ENCODE peak calls at places on chromosomes 6 and 20, in nine cellular contexts. One of them, this sample, is unnamed.

GRCh38 chr6:56683882-56684281 is 41.2 kb upstream of the DST start:
- DNase-seq in spleen: no peak
- DNase-seq in effector memory CD4-positive, alpha-beta T cell: no peak
- DNase-seq in HCT116: no peak
- DNase-seq in MM.1S: no peak
- DNase-seq in mucosa of descending colon: no peak
- DNase-seq in breast epithelium: peak; percentile 69
- DNase-seq in neuronal stem cell: no peak
- DNase-seq in CD8-positive, alpha-beta T cell: no peak
- DNase-seq in this sample: no peak

GRCh38 chr6:147947521-147947920 is 395.1 kb upstream of the SASH1 start:
- DNase-seq in mucosa of descending colon: no peak
- DNase-seq in HCT116: no peak
- DNase-seq in CD8-positive, alpha-beta T cell: no peak
- DNase-seq in spleen: no peak
- DNase-seq in breast epithelium: peak; percentile 31
- DNase-seq in MM.1S: no peak
- DNase-seq in neuronal stem cell: no peak
- DNase-seq in effector memory CD4-positive, alpha-beta T cell: no peak
- DNase-seq in this sample: no peak

GRCh38 chr6:3230275-3231212 is 3.1 kb upstream of the TUBB2B start:
- DNase-seq in mucosa of descending colon: no peak
- DNase-seq in HCT116: no peak
- DNase-seq in MM.1S: no peak
- DNase-seq in neuronal stem cell: peak; percentile 74
- DNase-seq in breast epithelium: no peak
- DNase-seq in effector memory CD4-positive, alpha-beta T cell: no peak
- DNase-seq in CD8-positive, alpha-beta T cell: no peak
- DNase-seq in spleen: no peak
- DNase-seq in this sample: no peak

GRCh38 chr6:8299034-8299433 is 136.3 kb downstream of the SLC35B3 start:
- DNase-seq in neuronal stem cell: no peak
- DNase-seq in CD8-positive, alpha-beta T cell: no peak
- DNase-seq in MM.1S: no peak
- DNase-seq in effector memory CD4-positive, alpha-beta T cell: no peak
- DNase-seq in spleen: no peak
- DNase-seq in HCT116: no peak
- DNase-seq in mucosa of descending colon: no peak
- DNase-seq in breast epithelium: no peak
- DNase-seq in this sample: no peak

GRCh38 chr6:26340066-26340465 is 24.9 kb upstream of the BTN3A2 start:
- DNase-seq in effector memory CD4-positive, alpha-beta T cell: no peak
- DNase-seq in HCT116: no peak
- DNase-seq in CD8-positive, alpha-beta T cell: no peak
- DNase-seq in mucosa of descending colon: no peak
- DNase-seq in breast epithelium: no peak
- DNase-seq in spleen: no peak
- DNase-seq in MM.1S: no peak
- DNase-seq in neuronal stem cell: no peak
- DNase-seq in this sample: no peak

GRCh38 chr6:155645328-155645727 is 189.7 kb upstream of the NOX3 start:
- DNase-seq in HCT116: no peak
- DNase-seq in breast epithelium: no peak
- DNase-seq in mucosa of descending colon: no peak
- DNase-seq in effector memory CD4-positive, alpha-beta T cell: no peak
- DNase-seq in neuronal stem cell: no peak
- DNase-seq in spleen: no peak
- DNase-seq in CD8-positive, alpha-beta T cell: no peak
- DNase-seq in MM.1S: no peak
- DNase-seq in this sample: no peak

GRCh38 chr6:37171141-37171969 is 1.4 kb downstream of the PIM1 start:
- DNase-seq in neuronal stem cell: peak; percentile 41
- DNase-seq in effector memory CD4-positive, alpha-beta T cell: no peak
- DNase-seq in MM.1S: peak; percentile 26
- DNase-seq in spleen: peak; percentile 90
- DNase-seq in mucosa of descending colon: peak; percentile 75
- DNase-seq in HCT116: no peak
- DNase-seq in breast epithelium: peak; percentile 55
- DNase-seq in CD8-positive, alpha-beta T cell: peak; percentile 42
- DNase-seq in this sample: peak; percentile 57

GRCh38 chr20:48686238-48687096 is 141.3 kb downstream of the PREX1 start:
- DNase-seq in neuronal stem cell: no peak
- DNase-seq in CD8-positive, alpha-beta T cell: no peak
- DNase-seq in spleen: peak; percentile 65
- DNase-seq in HCT116: no peak
- DNase-seq in breast epithelium: no peak
- DNase-seq in MM.1S: no peak
- DNase-seq in mucosa of descending colon: peak; percentile 62
- DNase-seq in effector memory CD4-positive, alpha-beta T cell: no peak
- DNase-seq in this sample: peak; percentile 81

GRCh38 chr20:36929290-36929689 is 22.2 kb downstream of the SAMHD1 start:
- DNase-seq in HCT116: no peak
- DNase-seq in breast epithelium: no peak
- DNase-seq in MM.1S: no peak
- DNase-seq in neuronal stem cell: no peak
- DNase-seq in effector memory CD4-positive, alpha-beta T cell: no peak
- DNase-seq in mucosa of descending colon: no peak
- DNase-seq in CD8-positive, alpha-beta T cell: no peak
- DNase-seq in spleen: peak; percentile 20
- DNase-seq in this sample: no peak

GRCh38 chr20:14963262-14963663 is 625.9 kb upstream of the FLRT3 start:
- DNase-seq in mucosa of descending colon: no peak
- DNase-seq in effector memory CD4-positive, alpha-beta T cell: no peak
- DNase-seq in spleen: no peak
- DNase-seq in CD8-positive, alpha-beta T cell: no peak
- DNase-seq in breast epithelium: no peak
- DNase-seq in MM.1S: no peak
- DNase-seq in neuronal stem cell: no peak
- DNase-seq in HCT116: peak; percentile 26
- DNase-seq in this sample: no peak

GRCh38 chr20:56244259-56244658 is 4.3 kb upstream of the MC3R start:
- DNase-seq in spleen: no peak
- DNase-seq in effector memory CD4-positive, alpha-beta T cell: no peak
- DNase-seq in breast epithelium: no peak
- DNase-seq in CD8-positive, alpha-beta T cell: no peak
- DNase-seq in MM.1S: no peak
- DNase-seq in neuronal stem cell: no peak
- DNase-seq in HCT116: no peak
- DNase-seq in mucosa of descending colon: no peak
- DNase-seq in this sample: no peak

GRCh38 chr6:107866606-107867301 is 42.6 kb upstream of the SCML4 start:
- DNase-seq in MM.1S: peak; percentile 47
- DNase-seq in spleen: no peak
- DNase-seq in CD8-positive, alpha-beta T cell: peak; percentile 26
- DNase-seq in neuronal stem cell: no peak
- DNase-seq in breast epithelium: no peak
- DNase-seq in HCT116: peak; percentile 8
- DNase-seq in effector memory CD4-positive, alpha-beta T cell: no peak
- DNase-seq in mucosa of descending colon: no peak
- DNase-seq in this sample: no peak

DNA sequence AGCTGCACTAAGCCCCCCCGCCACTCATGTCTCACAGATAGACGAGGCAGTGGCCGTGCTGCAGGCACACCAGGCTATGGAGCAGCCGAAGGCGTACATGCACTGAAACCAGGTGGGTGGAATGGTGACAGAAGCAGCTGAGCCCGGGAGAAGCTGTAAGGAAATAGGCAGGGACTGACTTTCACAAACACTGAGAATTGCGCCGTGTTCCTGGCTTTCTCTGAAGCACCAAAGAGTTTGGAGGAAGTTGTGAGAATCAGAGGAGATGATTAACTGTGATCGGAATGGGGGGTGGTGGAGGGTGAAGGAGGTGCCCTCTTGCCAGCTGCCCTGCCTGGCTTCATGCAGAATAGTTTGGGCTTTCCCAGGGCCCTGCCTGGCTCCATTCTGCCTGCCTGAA is 21.6 kb downstream of the TOMM34 start:
- DNase-seq in CD8-positive, alpha-beta T cell: no peak
- DNase-seq in effector memory CD4-positive, alpha-beta T cell: no peak
- DNase-seq in spleen: no peak
- DNase-seq in mucosa of descending colon: no peak
- DNase-seq in MM.1S: no peak
- DNase-seq in neuronal stem cell: no peak
- DNase-seq in HCT116: no peak
- DNase-seq in breast epithelium: no peak
- DNase-seq in this sample: no peak
- H3K4me1 ChIP-seq in CD8-positive, alpha-beta T cell: no peaks in the 10 kb centered on the region
- H3K4me1 ChIP-seq in effector memory CD4-positive, alpha-beta T cell: no peaks in the 10 kb centered on the region
- H3K4me1 ChIP-seq in spleen: no peaks in the 10 kb centered on the region
- H3K4me1 ChIP-seq in mucosa of descending colon: no peaks in the 10 kb centered on the region
- H3K4me1 ChIP-seq in MM.1S: no peaks in the 10 kb centered on the region
- H3K4me1 ChIP-seq in neuronal stem cell: no peaks in the 10 kb centered on the region
- H3K4me1 ChIP-seq in HCT116: no peaks in the 10 kb centered on the region
- H3K4me1 ChIP-seq in breast epithelium: no peaks in the 10 kb centered on the region
- H3K4me1 ChIP-seq in this sample: no peaks in the 10 kb centered on the region

GRCh38 chr20:62603907-62604785 is 38.2 kb upstream of the SLCO4A1 start:
- DNase-seq in HCT116: no peak
- DNase-seq in neuronal stem cell: no peak
- DNase-seq in MM.1S: no peak
- DNase-seq in effector memory CD4-positive, alpha-beta T cell: no peak
- DNase-seq in CD8-positive, alpha-beta T cell: no peak
- DNase-seq in spleen: no peak
- DNase-seq in breast epithelium: no peak
- DNase-seq in mucosa of descending colon: no peak
- DNase-seq in this sample: peak; percentile 36

GRCh38 chr20:62604796-62605195 is 37.5 kb upstream of the SLCO4A1 start:
- DNase-seq in neuronal stem cell: no peak
- DNase-seq in effector memory CD4-positive, alpha-beta T cell: no peak
- DNase-seq in CD8-positive, alpha-beta T cell: no peak
- DNase-seq in spleen: no peak
- DNase-seq in HCT116: no peak
- DNase-seq in MM.1S: no peak
- DNase-seq in mucosa of descending colon: no peak
- DNase-seq in breast epithelium: no peak
- DNase-seq in this sample: no peak

GRCh38 chr20:62601172-62601571 is 41.1 kb upstream of the SLCO4A1 start:
- DNase-seq in spleen: no peak
- DNase-seq in MM.1S: no peak
- DNase-seq in CD8-positive, alpha-beta T cell: no peak
- DNase-seq in neuronal stem cell: no peak
- DNase-seq in mucosa of descending colon: no peak
- DNase-seq in effector memory CD4-positive, alpha-beta T cell: no peak
- DNase-seq in HCT116: no peak
- DNase-seq in breast epithelium: no peak
- DNase-seq in this sample: no peak

GRCh38 chr20:62603021-62603906 is 39.0 kb upstream of the SLCO4A1 start:
- DNase-seq in HCT116: no peak
- DNase-seq in spleen: peak; percentile 94
- DNase-seq in breast epithelium: peak; percentile 97
- DNase-seq in MM.1S: no peak
- DNase-seq in mucosa of descending colon: peak; percentile 54
- DNase-seq in effector memory CD4-positive, alpha-beta T cell: peak; percentile 19
- DNase-seq in neuronal stem cell: no peak
- DNase-seq in CD8-positive, alpha-beta T cell: peak; percentile 65
- DNase-seq in this sample: peak; percentile 67

DNA sequence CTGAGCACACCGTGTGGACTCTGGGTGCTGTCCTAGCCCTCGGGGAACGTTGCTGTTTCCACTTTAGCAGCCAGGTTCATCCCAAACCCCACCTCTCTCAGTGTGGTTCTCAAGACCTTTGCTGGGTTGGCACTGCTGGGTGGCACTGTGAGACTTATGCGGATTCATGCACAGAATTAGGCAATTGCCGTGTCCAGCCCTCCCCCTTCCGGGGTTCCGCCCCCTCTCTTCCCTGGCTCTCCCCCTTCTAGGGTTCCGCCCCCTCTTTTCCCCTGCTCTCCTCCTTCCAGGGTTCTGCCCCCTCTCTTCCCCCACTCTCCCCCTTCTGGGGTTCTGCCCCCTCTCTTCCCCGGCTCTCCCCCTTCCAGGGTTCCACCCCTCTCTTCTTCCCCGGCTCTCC is 39.8 kb upstream of the SLCO4A1 start:
- DNase-seq in mucosa of descending colon: no peak
- DNase-seq in MM.1S: no peak
- DNase-seq in spleen: peak; percentile 90
- DNase-seq in HCT116: no peak
- DNase-seq in neuronal stem cell: no peak
- DNase-seq in effector memory CD4-positive, alpha-beta T cell: no peak
- DNase-seq in CD8-positive, alpha-beta T cell: peak; percentile 51
- DNase-seq in breast epithelium: peak; percentile 90
- DNase-seq in this sample: peak; percentile 74
- H3K4me1 ChIP-seq in mucosa of descending colon: peaks cover 15% of the 10 kb centered on the region
- H3K4me1 ChIP-seq in MM.1S: peaks cover 9% of the 10 kb centered on the region
- H3K4me1 ChIP-seq in spleen: peaks cover 87% of the 10 kb centered on the region
- H3K4me1 ChIP-seq in HCT116: peaks cover 16% of the 10 kb centered on the region
- H3K4me1 ChIP-seq in neuronal stem cell: peaks cover 8% of the 10 kb centered on the region
- H3K4me1 ChIP-seq in effector memory CD4-positive, alpha-beta T cell: peaks cover 23% of the 10 kb centered on the region
- H3K4me1 ChIP-seq in CD8-positive, alpha-beta T cell: peaks cover 26% of the 10 kb centered on the region
- H3K4me1 ChIP-seq in breast epithelium: peaks cover 15% of the 10 kb centered on the region
- H3K4me1 ChIP-seq in this sample: no peaks in the 10 kb centered on the region

GRCh38 chr20:33826270-33826897 is 15.2 kb downstream of the CHMP4B start:
- DNase-seq in HCT116: no peak
- DNase-seq in breast epithelium: no peak
- DNase-seq in neuronal stem cell: no peak
- DNase-seq in MM.1S: no peak
- DNase-seq in effector memory CD4-positive, alpha-beta T cell: no peak
- DNase-seq in spleen: no peak
- DNase-seq in CD8-positive, alpha-beta T cell: no peak
- DNase-seq in mucosa of descending colon: no peak
- DNase-seq in this sample: no peak

GRCh38 chr20:33827629-33828325 is 16.6 kb downstream of the CHMP4B start:
- DNase-seq in mucosa of descending colon: no peak
- DNase-seq in breast epithelium: no peak
- DNase-seq in neuronal stem cell: no peak
- DNase-seq in MM.1S: peak; percentile 65
- DNase-seq in effector memory CD4-positive, alpha-beta T cell: no peak
- DNase-seq in CD8-positive, alpha-beta T cell: no peak
- DNase-seq in spleen: no peak
- DNase-seq in HCT116: no peak
- DNase-seq in this sample: no peak

GRCh38 chr20:33828326-33828834 is 17.2 kb downstream of the CHMP4B start:
- DNase-seq in breast epithelium: no peak
- DNase-seq in MM.1S: peak; percentile 83
- DNase-seq in HCT116: no peak
- DNase-seq in mucosa of descending colon: no peak
- DNase-seq in CD8-positive, alpha-beta T cell: no peak
- DNase-seq in neuronal stem cell: no peak
- DNase-seq in spleen: no peak
- DNase-seq in effector memory CD4-positive, alpha-beta T cell: no peak
- DNase-seq in this sample: no peak

GRCh38 chr20:33825340-33826269 is 14.5 kb downstream of the CHMP4B start:
- DNase-seq in breast epithelium: no peak
- DNase-seq in HCT116: no peak
- DNase-seq in neuronal stem cell: no peak
- DNase-seq in mucosa of descending colon: no peak
- DNase-seq in effector memory CD4-positive, alpha-beta T cell: no peak
- DNase-seq in spleen: no peak
- DNase-seq in MM.1S: no peak
- DNase-seq in CD8-positive, alpha-beta T cell: no peak
- DNase-seq in this sample: no peak

GRCh38 chr20:33827109-33827508 is 16.0 kb downstream of the CHMP4B start:
- DNase-seq in CD8-positive, alpha-beta T cell: no peak
- DNase-seq in effector memory CD4-positive, alpha-beta T cell: no peak
- DNase-seq in HCT116: no peak
- DNase-seq in mucosa of descending colon: no peak
- DNase-seq in neuronal stem cell: no peak
- DNase-seq in breast epithelium: no peak
- DNase-seq in spleen: no peak
- DNase-seq in MM.1S: no peak
- DNase-seq in this sample: no peak
- H3K4me1 ChIP-seq in CD8-positive, alpha-beta T cell: peaks cover 38% of the 10 kb centered on the region
- H3K4me1 ChIP-seq in effector memory CD4-positive, alpha-beta T cell: peaks cover 7% of the 10 kb centered on the region
- H3K4me1 ChIP-seq in HCT116: peaks cover 4% of the 10 kb centered on the region
- H3K4me1 ChIP-seq in mucosa of descending colon: peaks cover 84% of the 10 kb centered on the region
- H3K4me1 ChIP-seq in neuronal stem cell: peaks cover 12% of the 10 kb centered on the region
- H3K4me1 ChIP-seq in breast epithelium: no peaks in the 10 kb centered on the region
- H3K4me1 ChIP-seq in spleen: peaks cover 93% of the 10 kb centered on the region
- H3K4me1 ChIP-seq in MM.1S: peaks cover 89% of the 10 kb centered on the region
- H3K4me1 ChIP-seq in this sample: peaks cover 41% of the 10 kb centered on the region

GRCh38 chr6:150914372-150914771 is 48.9 kb downstream of the MTHFD1L start:
- DNase-seq in spleen: no peak
- DNase-seq in neuronal stem cell: no peak
- DNase-seq in breast epithelium: no peak
- DNase-seq in mucosa of descending colon: no peak
- DNase-seq in CD8-positive, alpha-beta T cell: no peak
- DNase-seq in effector memory CD4-positive, alpha-beta T cell: no peak
- DNase-seq in HCT116: no peak
- DNase-seq in MM.1S: no peak
- DNase-seq in this sample: no peak
- H3K4me1 ChIP-seq in spleen: no peaks in the 10 kb centered on the region
- H3K4me1 ChIP-seq in neuronal stem cell: no peaks in the 10 kb centered on the region
- H3K4me1 ChIP-seq in breast epithelium: no peaks in the 10 kb centered on the region
- H3K4me1 ChIP-seq in mucosa of descending colon: no peaks in the 10 kb centered on the region
- H3K4me1 ChIP-seq in CD8-positive, alpha-beta T cell: no peaks in the 10 kb centered on the region
- H3K4me1 ChIP-seq in effector memory CD4-positive, alpha-beta T cell: no peaks in the 10 kb centered on the region
- H3K4me1 ChIP-seq in HCT116: no peaks in the 10 kb centered on the region
- H3K4me1 ChIP-seq in MM.1S: no peaks in the 10 kb centered on the region
- H3K4me1 ChIP-seq in this sample: no peaks in the 10 kb centered on the region

This sample was measured in right cardiac atrium.